ENCODE peak calls at places on chromosomes 3 and 15, in nine cellular contexts. R is PC-9, D is mesenchymal stem cell, X is PC-3, Q is neuronal stem cell, H is neural progenitor cell, V is Karpas-422, B is GM23338, P is fibroblast of lung. N is an unnamed sample. For H3K27me3, the result is how much of the 10 kb centered on the place peaks cover.

GRCh38 chr15:91408476-91409076 is 308.5 kb downstream of the SV2B start:
- DNase-seq in R (no peak), D (no peak), X (no peak), Q (no peak), H (peak), V (no peak), B (no peak), P (peak), N (no peak)

GRCh38 chr15:52095597-52096262 is 16.8 kb downstream of the BCL2L10 start:
- DNase-seq in R (peak), D (peak), X (peak), Q (no peak), H (no peak), V (no peak), B (no peak), P (peak), N (peak)

GRCh38 chr3:30894521-30895289 is at the start of gene GADL1:
- DNase-seq in R (no peak), D (peak), X (peak), Q (peak), H (peak), V (no peak), B (peak), P (peak), N (peak)

GRCh38 chr3:73461582-73461981 is 163.2 kb downstream of the PDZRN3 start:
- DNase-seq in R (no peak), D (peak), X (no peak), Q (no peak), H (no peak), V (no peak), B (no peak), P (peak), N (peak)

GRCh38 chr3:197025736-197026480 is 3.7 kb downstream of the MELTF start:
- DNase-seq in R (no peak), D (no peak), X (no peak), Q (no peak), H (no peak), V (no peak), B (no peak), P (no peak), N (no peak)

GRCh38 chr3:171994646-171995441 is 44.5 kb upstream of the FNDC3B start:
- DNase-seq in R (peak), D (peak), X (peak), Q (no peak), H (no peak), V (no peak), B (no peak), P (peak), N (peak)

GRCh38 chr3:14570089-14570488 is 29.9 kb upstream of the GRIP2 start:
- DNase-seq in R (no peak), D (no peak), X (no peak), Q (no peak), H (no peak), V (no peak), B (no peak), P (no peak), N (no peak)

GRCh38 chr3:189304465-189305341 is 132.9 kb downstream of the TPRG1 start:
- DNase-seq in R (peak), D (peak), X (peak), Q (no peak), H (no peak), V (no peak), B (peak), P (no peak), N (peak)

GRCh38 chr3:157913052-157913451 is 193.2 kb downstream of the SHOX2 start:
- DNase-seq in R (no peak), D (no peak), X (no peak), Q (no peak), H (no peak), V (no peak), B (no peak), P (peak), N (no peak)

GRCh38 chr15:42914728-42915497 is 5.7 kb downstream of the TTBK2 start:
- DNase-seq in R (no peak), D (peak), X (no peak), Q (no peak), H (no peak), V (no peak), B (no peak), P (peak), N (no peak)

GRCh38 chr3:68088216-68088615 is 433.8 kb upstream of the SUCLG2 start:
- DNase-seq in R (no peak), D (no peak), X (no peak), Q (no peak), H (no peak), V (no peak), B (no peak), P (no peak), N (no peak)

GRCh38 chr3:123038751-123039150 is 11.2 kb upstream of the SEMA5B start:
- DNase-seq in R (no peak), D (no peak), X (no peak), Q (no peak), H (no peak), V (no peak), B (no peak), P (no peak), N (no peak)

GRCh38 chr3:120113128-120114116 is 19.2 kb upstream of the GSK3B start:
- DNase-seq in R (peak), D (peak), X (peak), Q (no peak), H (no peak), V (no peak), B (no peak), P (peak), N (peak)

GRCh38 chr15:40047413-40048154 is 8.6 kb upstream of the SRP14 start:
- DNase-seq in R (peak), D (peak), X (peak), Q (no peak), H (no peak), V (no peak), B (no peak), P (peak), N (peak)

GRCh38 chr15:68368731-68369435 is 63.1 kb downstream of the ITGA11 start:
- DNase-seq in R (no peak), D (peak), X (no peak), Q (no peak), H (no peak), V (no peak), B (no peak), P (no peak), N (peak)

GRCh38 chr15:77633913-77634265 is 1.2 kb upstream of the LINGO1 start:
- DNase-seq in R (no peak), D (no peak), X (no peak), Q (no peak), H (peak), V (no peak), B (peak), P (no peak), N (no peak)

GRCh38 chr3:117399311-117400068 is 689.9 kb downstream of the TUSC7 start:
- DNase-seq in R (no peak), D (peak), X (no peak), Q (peak), H (peak), V (no peak), B (peak), P (peak), N (peak)

GRCh38 chr3:44128057-44128775 is 113.5 kb upstream of the TOPAZ1 start:
- DNase-seq in R (no peak), D (no peak), X (no peak), Q (no peak), H (peak), V (no peak), B (peak), P (no peak), N (peak)

GRCh38 chr3:48187579-48188265 is 495 bp downstream of the CDC25A start:
- DNase-seq in R (no peak), D (no peak), X (peak), Q (peak), H (no peak), V (peak), B (peak), P (peak), N (no peak)

GRCh38 chr3:161149529-161149928 is 44.4 kb upstream of the B3GALNT1 start:
- DNase-seq in R (no peak), D (peak), X (peak), Q (no peak), H (no peak), V (no peak), B (no peak), P (peak), N (no peak)

GRCh38 chr15:40060241-40060961 is 21.4 kb upstream of the SRP14 start:
- DNase-seq in R (no peak), D (no peak), X (no peak), Q (no peak), H (no peak), V (no peak), B (no peak), P (no peak), N (no peak)

GRCh38 chr3:50630394-50630793 is 13.4 kb downstream of the MAPKAPK3 start:
- DNase-seq in R (no peak), D (no peak), X (no peak), Q (no peak), H (no peak), V (no peak), B (no peak), P (no peak), N (no peak)

GRCh38 chr3:78857494-78858111 is 910.2 kb downstream of the ROBO1 start:
- DNase-seq in R (no peak), D (no peak), X (peak), Q (no peak), H (no peak), V (peak), B (no peak), P (no peak), N (no peak)

GRCh38 chr3:150062492-150062891 is 91.8 kb upstream of the PFN2 start:
- DNase-seq in R (no peak), D (peak), X (no peak), Q (no peak), H (peak), V (no peak), B (no peak), P (peak), N (peak)

GRCh38 chr15:75704618-75705017 is 8.0 kb downstream of the CSPG4 start:
- DNase-seq in R (no peak), D (no peak), X (no peak), Q (no peak), H (no peak), V (no peak), B (no peak), P (no peak), N (no peak)

GRCh38 chr15:90201150-90201943 is at the start of gene SEMA4B:
- DNase-seq in R (peak), D (peak), X (peak), Q (peak), H (peak), V (peak), B (peak), P (peak), N (peak)

GRCh38 chr3:128727059-128727458 is 1.1 kb downstream of the RAB7A start:
- DNase-seq in R (no peak), D (no peak), X (no peak), Q (no peak), H (no peak), V (no peak), B (no peak), P (no peak), N (no peak)
- H3K4me3 ChIP-seq in R (peak), D (no peak), X (peak), Q (peak), H (peak), V (peak), B (peak), P (peak), N (peak)

GRCh38 chr15:31273258-31273941 is 53.2 kb upstream of the KLF13 start:
- DNase-seq in R (no peak), D (no peak), X (no peak), Q (no peak), H (peak), V (no peak), B (no peak), P (no peak), N (no peak)
- H2AFZ ChIP-seq in R (no peak), D (no peak), X (no peak), Q (peak), H (no peak), V (no peak), B (peak), P (no peak), N (no peak)

DNA sequence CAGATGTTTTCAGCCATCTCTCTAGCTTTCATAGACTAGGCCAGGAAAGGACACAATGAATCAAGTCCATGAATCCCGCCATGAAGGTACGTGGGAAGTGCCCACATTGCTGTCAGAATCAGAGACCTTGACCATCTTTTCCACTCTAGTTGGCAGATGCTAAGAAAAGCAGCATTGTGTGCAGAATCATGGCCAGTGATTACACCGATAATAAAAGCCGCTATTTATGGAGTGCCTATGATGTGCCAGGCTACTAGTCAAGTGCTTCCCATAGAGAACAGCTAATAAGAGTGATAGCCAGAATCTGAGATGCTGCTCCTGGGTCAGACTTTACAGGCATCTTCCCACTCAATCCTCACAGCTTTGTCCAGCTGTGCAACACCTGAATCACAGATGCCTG is 13.2 kb upstream of the RPL32 start:
- DNase-seq in R (no peak), D (no peak), X (no peak), Q (no peak), H (no peak), V (no peak), B (no peak), P (no peak), N (no peak)
- H3K27me3 ChIP-seq in R (under half), D (half or more), X (under half), Q (under half), H (under half), V (under half), B (under half), P (under half), N (under half)

DNA sequence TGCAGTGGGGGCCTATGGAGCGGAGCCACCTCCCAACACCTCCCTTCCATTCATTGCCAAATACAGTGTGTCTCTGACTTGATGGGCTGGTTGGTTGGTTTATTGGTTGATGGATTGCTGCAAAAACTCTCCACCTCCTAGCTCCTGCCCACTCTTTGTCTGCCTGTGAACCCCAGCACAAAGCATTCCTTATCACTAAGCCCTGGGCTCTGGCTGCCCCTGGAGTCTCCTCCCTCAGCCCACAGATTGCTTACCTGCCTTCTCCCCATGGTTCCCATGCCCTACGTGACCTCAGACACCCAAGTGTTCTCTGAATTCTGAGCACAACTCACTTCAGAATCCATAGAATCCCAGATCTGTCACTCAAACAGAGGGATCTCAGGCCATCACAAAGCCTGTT is 139.1 kb upstream of the TPM1 start:
- DNase-seq in R (no peak), D (no peak), X (no peak), Q (peak), H (peak), V (no peak), B (no peak), P (no peak), N (no peak)
- H3K4me3 ChIP-seq in R (no peak), D (no peak), X (no peak), Q (no peak), H (no peak), V (no peak), B (no peak), P (no peak), N (no peak)

GRCh38 chr15:74393423-74393822 is 26.0 kb upstream of the CYP11A1 start:
- DNase-seq in R (no peak), D (no peak), X (no peak), Q (no peak), H (no peak), V (no peak), B (no peak), P (no peak), N (no peak)

GRCh38 chr15:74390552-74391288 is 23.3 kb upstream of the CYP11A1 start:
- DNase-seq in R (no peak), D (no peak), X (no peak), Q (no peak), H (no peak), V (no peak), B (no peak), P (no peak), N (no peak)

GRCh38 chr15:74391604-74392401 is 24.4 kb upstream of the CYP11A1 start:
- DNase-seq in R (no peak), D (no peak), X (no peak), Q (no peak), H (no peak), V (no peak), B (no peak), P (no peak), N (no peak)

GRCh38 chr15:74392902-74393301 is 25.5 kb upstream of the CYP11A1 start:
- DNase-seq in R (no peak), D (no peak), X (no peak), Q (no peak), H (no peak), V (no peak), B (no peak), P (no peak), N (no peak)

GRCh38 chr15:74392402-74392876 is 25.0 kb upstream of the CYP11A1 start:
- DNase-seq in R (no peak), D (no peak), X (no peak), Q (no peak), H (no peak), V (no peak), B (no peak), P (peak), N (peak)
- H2AFZ ChIP-seq in R (no peak), D (no peak), X (no peak), Q (no peak), H (no peak), V (no peak), B (no peak), P (peak), N (peak)

DNA sequence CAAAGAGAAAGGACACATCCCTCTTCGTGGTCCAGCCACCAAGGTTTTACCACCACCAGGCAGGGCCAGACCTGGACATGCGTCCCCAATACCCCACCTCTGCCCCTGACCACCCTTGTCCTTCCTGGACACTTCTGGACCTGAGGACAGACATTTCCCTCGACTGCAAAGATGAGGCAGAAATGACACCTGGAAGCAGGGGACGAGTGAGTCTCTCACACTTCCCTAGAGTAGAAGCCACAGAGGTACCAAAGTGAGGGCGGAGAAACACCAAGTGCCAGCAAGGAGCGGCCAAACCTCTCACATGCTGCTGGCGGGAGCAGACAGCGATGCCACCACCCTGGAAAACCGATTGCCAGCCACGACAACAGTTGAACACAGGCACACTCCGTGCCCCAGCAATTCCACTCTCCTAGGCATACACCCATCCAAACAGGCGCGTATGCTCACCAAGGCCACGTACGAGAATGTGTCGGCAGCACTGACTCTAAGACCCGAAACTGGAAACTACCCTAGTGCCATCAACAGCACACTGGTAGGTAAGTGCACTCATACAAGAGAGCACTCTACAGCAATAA is 207.0 kb upstream of the NSMCE3 start:
- DNase-seq in R (no peak), D (no peak), X (no peak), Q (no peak), H (no peak), V (no peak), B (no peak), P (no peak), N (no peak)
- H3K27me3 ChIP-seq in R (under half), D (under half), X (under half), Q (under half), H (under half), V (under half), B (under half), P (under half), N (under half)